ENCODE peak calls at places on chromosomes 5 and 9, in six cellular contexts. I is epithelial cell of esophagus, O is foreskin fibroblast, Z is PC-9, D is lower lobe of right lung, E is SK-N-SH. F is an unnamed sample.

GRCh38 chr5:144684899-144685298 is 514.2 kb downstream of the KCTD16 start:
- DNase-seq in I (no peak), O (no peak), Z (no peak), D (no peak), E (no peak), F (no peak)

GRCh38 chr5:65981548-65981947 is 55.2 kb downstream of the ERBIN start:
- DNase-seq in I (no peak), O (no peak), Z (no peak), D (no peak), E (no peak), F (no peak)

GRCh38 chr5:10677533-10677932 is 83.5 kb downstream of the DAP start:
- DNase-seq in I (no peak), O (no peak), Z (no peak), D (no peak), E (no peak), F (no peak)

GRCh38 chr5:109741390-109741789 is 51.7 kb downstream of the MAN2A1 start:
- DNase-seq in I (no peak), O (no peak), Z (no peak), D (no peak), E (no peak), F (no peak)

GRCh38 chr5:142514196-142514595 is 171.7 kb downstream of the FGF1 start:
- DNase-seq in I (no peak), O (no peak), Z (no peak), D (no peak), E (no peak), F (no peak)

GRCh38 chr9:98807811-98808195 is 333 bp downstream of the GALNT12 start:
- DNase-seq in I (peak), O (peak), Z (no peak), D (no peak), E (no peak), F (no peak)

GRCh38 chr5:179763215-179763945 is 30.4 kb upstream of the LTC4S start:
- DNase-seq in I (peak), O (peak), Z (peak), D (peak), E (peak), F (peak)

GRCh38 chr5:59380350-59380951 is 513.1 kb downstream of the PDE4D start:
- DNase-seq in I (peak), O (peak), Z (peak), D (no peak), E (peak), F (peak)

GRCh38 chr5:122101636-122102285 is 23.7 kb upstream of the LOX start:
- DNase-seq in I (peak), O (peak), Z (peak), D (no peak), E (peak), F (peak)

GRCh38 chr9:27888661-27889295 is 315.5 kb upstream of the C9orf72 start:
- DNase-seq in I (peak), O (no peak), Z (no peak), D (no peak), E (peak), F (peak)

GRCh38 chr9:129500863-129501770 is 119.8 kb downstream of the C9orf50 start:
- DNase-seq in I (no peak), O (peak), Z (no peak), D (no peak), E (no peak), F (no peak)

GRCh38 chr9:35914307-35914807 is 5.1 kb downstream of the SPAAR start:
- DNase-seq in I (peak), O (peak), Z (peak), D (peak), E (peak), F (peak)

GRCh38 chr5:114192108-114192507 is 169.8 kb upstream of the KCNN2 start:
- DNase-seq in I (peak), O (peak), Z (no peak), D (no peak), E (no peak), F (no peak)

GRCh38 chr5:114191441-114191840 is 170.4 kb upstream of the KCNN2 start:
- DNase-seq in I (no peak), O (peak), Z (no peak), D (no peak), E (no peak), F (no peak)
- H3K4me3 ChIP-seq in I (no peak), O (no peak), Z (no peak), D (no peak), E (no peak), F (no peak)

DNA sequence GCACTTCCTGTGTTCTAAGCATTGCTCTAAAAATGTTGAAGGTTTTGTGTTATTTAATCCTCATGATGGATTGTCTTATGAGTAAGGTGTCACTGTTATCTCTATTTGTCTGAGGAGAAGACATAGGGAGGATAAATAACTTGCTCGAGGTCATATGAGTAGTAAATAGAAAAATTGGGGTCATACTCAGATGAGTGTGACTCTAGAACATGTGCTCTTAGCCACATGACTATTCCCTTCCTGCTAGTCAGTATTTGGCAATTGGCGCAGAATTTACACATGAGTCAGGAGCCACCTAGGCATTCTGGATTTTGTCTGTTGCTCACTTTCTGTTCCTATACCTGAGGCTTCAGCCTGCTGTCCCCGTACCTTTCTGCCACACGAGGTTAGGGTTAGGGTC is 234.6 kb upstream of the CD180 start:
- DNase-seq in I (peak), O (peak), Z (no peak), D (no peak), E (no peak), F (peak)
- H3K4me3 ChIP-seq in I (no peak), O (no peak), Z (no peak), D (no peak), E (no peak), F (no peak)

DNA sequence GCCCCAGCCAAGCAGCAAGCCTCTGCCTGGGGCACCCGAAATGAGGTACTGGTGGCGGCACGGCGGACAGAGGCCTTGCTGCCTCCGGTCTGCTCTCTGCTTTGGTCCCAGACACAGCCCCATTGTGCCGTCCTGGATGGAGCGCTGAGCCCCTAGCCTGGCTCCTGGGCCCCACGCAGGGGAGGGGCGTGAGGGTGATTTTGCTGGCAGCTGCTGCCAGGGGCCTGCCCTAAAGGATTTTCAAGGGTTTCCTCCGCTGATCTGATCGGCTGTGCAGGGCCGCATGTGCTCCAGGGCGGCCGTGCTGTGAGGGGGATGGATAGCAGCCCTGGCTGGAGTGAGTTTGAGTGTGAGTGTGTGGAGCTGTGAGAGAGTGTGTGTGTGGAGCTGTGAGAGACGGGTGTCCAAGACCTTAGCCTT is 1.3 kb downstream of the GPSM1 start:
- DNase-seq in I (no peak), O (peak), Z (no peak), D (no peak), E (peak), F (peak)
- H3K4me3 ChIP-seq in I (peak), O (peak), Z (peak), D (peak), E (peak), F (peak)

GRCh38 chr5:112709416-112709815 is 28.3 kb upstream of the APC start:
- DNase-seq in I (no peak), O (no peak), Z (no peak), D (no peak), E (no peak), F (no peak)
- H3K4me3 ChIP-seq in I (no peak), O (no peak), Z (peak), D (peak), E (peak), F (peak)

GRCh38 chr5:26877154-26877553 is 161.2 kb downstream of the CDH9 start:
- DNase-seq in I (no peak), O (no peak), Z (no peak), D (no peak), E (no peak), F (no peak)
- H3K4me3 ChIP-seq in I (no peak), O (no peak), Z (no peak), D (no peak), E (no peak), F (no peak)

DNA sequence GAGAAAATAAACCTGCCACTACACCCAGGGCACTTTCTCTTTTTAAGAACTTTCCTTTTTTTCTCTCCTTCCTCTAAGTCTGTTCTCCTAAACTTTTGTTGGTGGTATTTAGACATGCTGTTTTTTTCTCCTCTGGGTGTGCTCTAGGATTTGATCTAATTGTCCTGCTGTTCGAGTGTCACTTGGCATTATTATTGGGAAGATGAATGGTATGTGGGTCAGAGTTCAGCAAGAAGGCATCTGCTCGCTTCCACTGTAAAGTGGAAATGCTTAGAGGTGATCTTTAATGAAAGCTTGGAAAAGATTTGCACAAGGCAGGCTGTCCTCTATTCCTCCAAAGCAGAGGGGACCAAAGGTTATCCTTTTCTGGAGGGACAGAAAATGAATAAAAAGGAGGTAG is 1.3 kb upstream of the PLPPR1 start:
- DNase-seq in I (no peak), O (no peak), Z (no peak), D (no peak), E (no peak), F (no peak)
- H3K4me3 ChIP-seq in I (no peak), O (no peak), Z (no peak), D (no peak), E (no peak), F (no peak)

DNA sequence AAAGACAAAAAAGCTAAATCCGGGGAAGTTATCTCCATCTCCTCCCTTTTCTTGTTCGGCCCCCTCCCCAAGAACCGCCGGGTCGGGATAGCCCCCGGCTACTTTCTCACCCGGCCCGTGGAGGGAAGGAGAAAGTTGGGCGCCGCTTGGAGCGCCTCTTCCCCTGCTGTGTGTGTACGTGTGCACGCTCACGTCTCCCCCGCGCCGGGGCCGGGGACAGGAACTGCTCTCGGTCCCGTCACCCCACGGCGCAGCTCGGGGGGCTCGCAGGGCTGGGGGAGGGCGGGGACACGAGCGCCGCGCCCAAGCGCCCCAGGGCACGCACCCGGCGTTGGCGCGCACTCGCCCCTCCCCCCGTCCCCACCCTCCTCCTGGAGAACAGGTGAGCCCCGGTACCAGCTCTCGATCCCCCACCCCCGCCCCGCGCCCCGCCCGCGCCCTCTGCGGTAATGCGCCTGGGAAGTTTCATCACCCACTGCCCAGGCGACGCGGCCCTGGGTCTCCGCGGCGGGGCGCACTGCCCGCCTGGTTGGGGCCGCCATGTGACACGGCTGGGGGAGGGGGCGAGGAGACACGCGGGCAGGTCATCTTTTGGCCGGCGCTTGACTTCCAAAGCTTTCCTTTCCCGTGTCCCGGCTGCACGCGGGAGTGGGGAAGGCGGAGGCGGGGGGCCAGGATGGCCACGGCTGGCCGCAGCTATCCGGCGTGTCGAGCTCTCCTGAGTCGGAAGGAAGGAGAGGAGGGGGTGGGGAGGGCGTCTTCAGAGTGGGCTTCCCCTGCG is 1.3 kb upstream of the STC2 start:
- DNase-seq in I (peak), O (peak), Z (peak), D (no peak), E (peak), F (peak)
- H3K4me3 ChIP-seq in I (peak), O (peak), Z (peak), D (peak), E (peak), F (peak)

GRCh38 chr9:93952119-93952783 is 2.9 kb downstream of the BARX1 start:
- DNase-seq in I (no peak), O (no peak), Z (no peak), D (no peak), E (peak), F (no peak)

GRCh38 chr9:93949073-93949693 is 6.0 kb downstream of the BARX1 start:
- DNase-seq in I (no peak), O (no peak), Z (no peak), D (no peak), E (peak), F (no peak)

GRCh38 chr9:93949694-93950449 is 5.3 kb downstream of the BARX1 start:
- DNase-seq in I (peak), O (no peak), Z (no peak), D (no peak), E (no peak), F (no peak)

GRCh38 chr9:93951655-93952118 is 3.5 kb downstream of the BARX1 start:
- DNase-seq in I (no peak), O (no peak), Z (no peak), D (no peak), E (peak), F (no peak)

GRCh38 chr9:93950619-93951601 is 4.2 kb downstream of the BARX1 start:
- DNase-seq in I (peak), O (peak), Z (no peak), D (no peak), E (peak), F (no peak)
- H3K4me3 ChIP-seq in I (peak), O (peak), Z (no peak), D (peak), E (peak), F (peak)

GRCh38 chr9:37284631-37285030 is 137.9 kb upstream of the GRHPR start:
- DNase-seq in I (no peak), O (peak), Z (no peak), D (no peak), E (no peak), F (no peak)

GRCh38 chr9:37289631-37290030 is 132.9 kb upstream of the GRHPR start:
- DNase-seq in I (no peak), O (peak), Z (no peak), D (no peak), E (no peak), F (no peak)

GRCh38 chr9:37287317-37287716 is 135.2 kb upstream of the GRHPR start:
- DNase-seq in I (no peak), O (no peak), Z (no peak), D (no peak), E (no peak), F (no peak)

GRCh38 chr9:37283730-37284235 is 138.7 kb upstream of the GRHPR start:
- DNase-seq in I (peak), O (peak), Z (no peak), D (no peak), E (no peak), F (peak)

GRCh38 chr9:37286530-37287175 is 135.8 kb upstream of the GRHPR start:
- DNase-seq in I (no peak), O (no peak), Z (no peak), D (no peak), E (no peak), F (no peak)
- H3K4me3 ChIP-seq in I (no peak), O (no peak), Z (no peak), D (no peak), E (no peak), F (no peak)

GRCh38 chr9:95947118-95947517 is 71.6 kb downstream of the ERCC6L2 start:
- DNase-seq in I (no peak), O (no peak), Z (no peak), D (no peak), E (no peak), F (no peak)
- H3K4me3 ChIP-seq in I (no peak), O (no peak), Z (no peak), D (no peak), E (no peak), F (no peak)

F was measured in fibroblast of pulmonary artery.